ENCODE peak calls at places on chromosomes 2 and 18, in five cellular contexts. F is H1, Z is spleen, S is ovary, X is Peyer's patch. M is an unnamed sample.

GRCh38 chr2:9240745-9241144 is 34.1 kb downstream of the ASAP2 start:
- DNase-seq in Z (no peak), X (no peak), F (no peak), S (no peak), M (no peak)

GRCh38 chr2:17757321-17757720 is 3.4 kb downstream of the GEN1 start:
- DNase-seq in F (no peak), X (no peak), S (no peak), Z (no peak), M (peak; percentile 8)

GRCh38 chr2:229712125-229712524 is 2.2 kb downstream of the DNER start:
- DNase-seq in Z (no peak), F (no peak), X (no peak), S (no peak), M (peak; percentile 21)

GRCh38 chr2:216109962-216110614 is 940 bp downstream of the XRCC5 start:
- DNase-seq in Z (no peak), X (no peak), F (no peak), S (no peak), M (no peak)

GRCh38 chr18:55968550-55968949 is 380.6 kb upstream of the TCF4 start:
- DNase-seq in Z (no peak), F (no peak), X (no peak), S (no peak), M (no peak)

GRCh38 chr2:51722311-51722710 is 690.4 kb upstream of the NRXN1 start:
- DNase-seq in S (no peak), F (no peak), X (no peak), Z (no peak), M (no peak)

GRCh38 chr2:100773538-100773937 is 46.4 kb upstream of the NPAS2 start:
- DNase-seq in S (no peak), X (no peak), F (no peak), Z (no peak), M (no peak)

GRCh38 chr2:46180189-46180588 is 117.0 kb upstream of the EPAS1 start:
- DNase-seq in X (no peak), S (no peak), Z (peak; percentile 48), F (no peak), M (no peak)

GRCh38 chr2:240021488-240022104 is 3.5 kb downstream of the NDUFA10 start:
- DNase-seq in X (peak; percentile 86), S (peak; percentile 66), Z (peak; percentile 89), F (peak; percentile 90), M (peak; percentile 70)

GRCh38 chr2:111950241-111950640 is 51.8 kb downstream of the MERTK start:
- DNase-seq in Z (no peak), F (no peak), S (no peak), X (no peak), M (no peak)

GRCh38 chr2:11753452-11753885 is 7.0 kb downstream of the LPIN1 start:
- DNase-seq in Z (peak; percentile 87), F (no peak), S (no peak), X (peak; percentile 90), M (no peak)

GRCh38 chr18:74234326-74235171 is 57.2 kb downstream of the CYB5A start:
- DNase-seq in X (peak; percentile 74), F (no peak), S (no peak), Z (no peak), M (no peak)

GRCh38 chr18:32772580-32773186 is at the start of gene KLHL14:
- DNase-seq in S (no peak), Z (no peak), X (no peak), F (no peak), M (no peak)

GRCh38 chr2:197705912-197706838 is 1.0 kb downstream of the MARS2 start:
- DNase-seq in S (peak; percentile 49), X (peak; percentile 62), Z (peak; percentile 75), F (no peak), M (no peak)

GRCh38 chr2:230893881-230894781 is 29.4 kb downstream of the ITM2C start:
- DNase-seq in X (peak; percentile 68), S (no peak), F (no peak), Z (peak; percentile 88), M (peak; percentile 26)

GRCh38 chr2:86010083-86010482 is 95.6 kb downstream of the POLR1A start:
- DNase-seq in X (no peak), F (no peak), S (no peak), Z (no peak), M (no peak)

GRCh38 chr2:240514631-240515030 is 43.2 kb downstream of the ANKMY1 start:
- DNase-seq in X (peak; percentile 37), F (peak; percentile 16), Z (no peak), S (no peak), M (no peak)

GRCh38 chr2:143819190-143819735 is 690.0 kb downstream of the ARHGAP15 start:
- DNase-seq in Z (no peak), F (no peak), X (no peak), S (no peak), M (no peak)

GRCh38 chr2:104769096-104769495 is 84.8 kb upstream of the POU3F3 start:
- DNase-seq in Z (no peak), X (no peak), F (no peak), S (no peak), M (no peak)

GRCh38 chr2:215751200-215751910 is 262.0 kb downstream of the MREG start:
- DNase-seq in X (no peak), Z (no peak), S (no peak), F (no peak), M (peak; percentile 26)

GRCh38 chr18:985301-985700 is 80.6 kb downstream of the ADCYAP1 start:
- DNase-seq in F (no peak), X (no peak), Z (no peak), S (no peak), M (no peak)

GRCh38 chr2:177894546-177894945 is 178.0 kb downstream of the PDE11A start:
- DNase-seq in F (no peak), Z (no peak), X (no peak), S (no peak), M (no peak)

GRCh38 chr2:100137318-100137717 is 5.1 kb downstream of the AFF3 start:
- DNase-seq in X (no peak), F (no peak), Z (no peak), S (no peak), M (no peak)

GRCh38 chr2:128366746-128367511 is 48.3 kb upstream of the HS6ST1 start:
- DNase-seq in F (no peak), X (peak; percentile 32), Z (no peak), S (peak; percentile 28), M (no peak)

GRCh38 chr2:174836345-174836999 is 72.2 kb upstream of the CHRNA1 start:
- DNase-seq in S (no peak), Z (no peak), F (no peak), X (no peak), M (peak; percentile 42)

GRCh38 chr2:222690564-222691200 is 19.2 kb downstream of the MOGAT1 start:
- DNase-seq in Z (peak; percentile 89), S (peak; percentile 75), X (peak; percentile 89), F (peak; percentile 92), M (peak; percentile 66)

GRCh38 chr2:20999906-21000645 is 43.8 kb downstream of the APOB start:
- DNase-seq in F (no peak), S (no peak), X (no peak), Z (no peak), M (no peak)

GRCh38 chr2:2667690-2668089 is 336.6 kb upstream of the MYT1L start:
- DNase-seq in X (no peak), S (no peak), F (no peak), Z (no peak), M (no peak)

GRCh38 chr2:168669151-168669550 is 133.3 kb upstream of the NOSTRIN start:
- DNase-seq in Z (no peak), X (no peak), S (no peak), F (no peak), M (no peak)

GRCh38 chr2:54256091-54256694 is at the start of gene TSPYL6:
- DNase-seq in Z (no peak), X (no peak), S (no peak), F (no peak), M (no peak)

GRCh38 chr18:11649839-11650238 is 39.2 kb upstream of the GNAL start:
- DNase-seq in S (no peak), X (no peak), Z (no peak), F (no peak), M (no peak)

GRCh38 chr18:37476182-37476581 is 89.4 kb downstream of the CELF4 start:
- DNase-seq in X (no peak), Z (no peak), F (peak; percentile 79), S (peak; percentile 56), M (no peak)

GRCh38 chr18:47968006-47968676 is 37.7 kb upstream of the SMAD2 start:
- DNase-seq in S (no peak), X (no peak), F (no peak), Z (no peak), M (no peak)

GRCh38 chr18:51153659-51154371 is 43.7 kb downstream of the MEX3C start:
- DNase-seq in F (no peak), Z (peak; percentile 91), S (no peak), X (peak; percentile 79), M (no peak)
- TF ChIP-seq POLR2A in F (no peak), Z (no peak), S (no peak), X (no peak), M (no peak)

GRCh38 chr2:58046585-58047372 is at the start of gene VRK2:
- DNase-seq in X (peak; percentile 95), F (peak; percentile 88), Z (peak; percentile 98), S (peak; percentile 90), M (no peak)
- TF ChIP-seq POLR2A in X (peak; percentile 58), F (peak; percentile 90), Z (peak; percentile 80), S (peak; percentile 44), M (no peak)

GRCh38 chr2:37156071-37156856 is 516 bp downstream of the EIF2AK2 start:
- DNase-seq in Z (no peak), F (peak; percentile 78), X (peak; percentile 63), S (peak; percentile 50), M (peak; percentile 58)
- TF ChIP-seq POLR2A in Z (no peak), F (peak; percentile 54), X (no peak), S (no peak), M (peak; percentile 2)

GRCh38 chr2:27095745-27096651 is 9.4 kb downstream of the KHK start:
- DNase-seq in F (peak; percentile 81), X (peak; percentile 73), Z (peak; percentile 86), S (peak; percentile 74), M (peak; percentile 54)
- TF ChIP-seq POLR2A in F (no peak), X (no peak), Z (no peak), S (no peak), M (no peak)

DNA sequence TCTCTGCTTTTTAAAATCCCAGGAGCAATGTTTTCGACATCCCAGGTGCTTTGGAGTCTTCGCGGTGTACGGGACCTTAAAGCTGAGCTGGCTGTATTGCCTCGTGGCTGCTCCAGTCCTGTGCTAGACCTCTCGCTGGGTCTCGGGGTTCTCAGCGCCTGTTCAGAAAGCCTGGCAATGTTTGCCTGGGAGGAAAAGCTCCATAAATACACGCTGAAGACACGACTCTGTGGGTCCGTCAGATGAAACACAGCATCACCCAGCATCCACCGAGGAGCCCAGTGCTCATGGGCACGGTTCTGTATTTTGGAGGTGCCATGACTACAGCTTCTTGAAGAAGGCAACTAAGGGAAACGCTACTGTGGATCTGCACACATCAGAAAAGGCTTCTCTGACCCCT is 21.6 kb downstream of the MBP start:
- DNase-seq in F (peak; percentile 34), S (no peak), Z (no peak), X (no peak), M (no peak)
- TF ChIP-seq POLR2A in F (no peak), S (no peak), Z (no peak), X (no peak), M (no peak)

GRCh38 chr2:179264238-179265081 is at the start of gene SESTD1:
- DNase-seq in F (peak; percentile 88), S (peak; percentile 81), X (peak; percentile 87), Z (peak; percentile 94), M (peak; percentile 36)
- TF ChIP-seq POLR2A in F (peak; percentile 56), S (peak; percentile 47), X (peak; percentile 28), Z (peak; percentile 24), M (peak; percentile 36)

GRCh38 chr2:57906152-57906732 is 140.4 kb upstream of the VRK2 start:
- DNase-seq in X (no peak), S (no peak), F (no peak), Z (no peak), M (no peak)
- TF ChIP-seq POLR2A in X (no peak), S (no peak), F (no peak), Z (no peak), M (no peak)

M was measured in H54.